ENCODE peak calls at places on chromosomes 16 and 17, in ten cellular contexts. One of them, this sample, is unnamed.

GRCh38 chr16:3950343-3951193 is 70.1 kb upstream of the CREBBP start:
- DNase-seq in RKO: no peak
- DNase-seq in lower leg skin: peak; percentile 69
- DNase-seq in fibroblast of mammary gland: peak; percentile 98
- DNase-seq in iris pigment epithelial cell: peak; percentile 99
- DNase-seq in HTR-8/SVneo: peak; percentile 91
- DNase-seq in stimulated activated CD8-positive, alpha-beta memory T cell treated with anti-CD3 and anti-CD28 coated beads, Interleukin-12 subunit alpha, Interleukin-12 subunit beta, amount 100 ng/mL, for 4 hours: no peak
- DNase-seq in stimulated activated naive CD4-positive, alpha-beta T cell: no peak
- DNase-seq in NCI-H1048: no peak
- DNase-seq in NCI-H748 treated with DMSO at 0.1 percent for 48 hours: no peak
- DNase-seq in this sample: peak; percentile 96

GRCh38 chr16:81889896-81890634 is 111.0 kb downstream of the PLCG2 start:
- DNase-seq in iris pigment epithelial cell: peak; percentile 65
- DNase-seq in lower leg skin: peak; percentile 54
- DNase-seq in HTR-8/SVneo: peak; percentile 76
- DNase-seq in stimulated activated naive CD4-positive, alpha-beta T cell: peak; percentile 7
- DNase-seq in fibroblast of mammary gland: peak; percentile 59
- DNase-seq in stimulated activated CD8-positive, alpha-beta memory T cell treated with anti-CD3 and anti-CD28 coated beads, Interleukin-12 subunit alpha, Interleukin-12 subunit beta, amount 100 ng/mL, for 4 hours: peak; percentile 8
- DNase-seq in NCI-H1048: no peak
- DNase-seq in RKO: peak; percentile 68
- DNase-seq in NCI-H748 treated with DMSO at 0.1 percent for 48 hours: peak; percentile 30
- DNase-seq in this sample: no peak

GRCh38 chr17:32917081-32917480 is 10.9 kb upstream of the TMEM98 start:
- DNase-seq in NCI-H748 treated with DMSO at 0.1 percent for 48 hours: no peak
- DNase-seq in iris pigment epithelial cell: no peak
- DNase-seq in stimulated activated naive CD4-positive, alpha-beta T cell: no peak
- DNase-seq in stimulated activated CD8-positive, alpha-beta memory T cell treated with anti-CD3 and anti-CD28 coated beads, Interleukin-12 subunit alpha, Interleukin-12 subunit beta, amount 100 ng/mL, for 4 hours: no peak
- DNase-seq in NCI-H1048: no peak
- DNase-seq in fibroblast of mammary gland: peak; percentile 9
- DNase-seq in HTR-8/SVneo: no peak
- DNase-seq in RKO: no peak
- DNase-seq in lower leg skin: no peak
- DNase-seq in this sample: no peak

GRCh38 chr17:57987582-57988300 is at the start of gene VEZF1:
- DNase-seq in fibroblast of mammary gland: peak; percentile 44
- DNase-seq in NCI-H1048: peak; percentile 38
- DNase-seq in iris pigment epithelial cell: peak; percentile 69
- DNase-seq in RKO: peak; percentile 71
- DNase-seq in stimulated activated CD8-positive, alpha-beta memory T cell treated with anti-CD3 and anti-CD28 coated beads, Interleukin-12 subunit alpha, Interleukin-12 subunit beta, amount 100 ng/mL, for 4 hours: peak; percentile 71
- DNase-seq in stimulated activated naive CD4-positive, alpha-beta T cell: peak; percentile 52
- DNase-seq in lower leg skin: peak; percentile 47
- DNase-seq in HTR-8/SVneo: peak; percentile 70
- DNase-seq in NCI-H748 treated with DMSO at 0.1 percent for 48 hours: no peak
- DNase-seq in this sample: peak; percentile 88

GRCh38 chr17:48441862-48442261 is 11.8 kb upstream of the SKAP1 start:
- DNase-seq in NCI-H1048: no peak
- DNase-seq in stimulated activated naive CD4-positive, alpha-beta T cell: no peak
- DNase-seq in HTR-8/SVneo: no peak
- DNase-seq in RKO: no peak
- DNase-seq in stimulated activated CD8-positive, alpha-beta memory T cell treated with anti-CD3 and anti-CD28 coated beads, Interleukin-12 subunit alpha, Interleukin-12 subunit beta, amount 100 ng/mL, for 4 hours: no peak
- DNase-seq in lower leg skin: no peak
- DNase-seq in iris pigment epithelial cell: no peak
- DNase-seq in NCI-H748 treated with DMSO at 0.1 percent for 48 hours: no peak
- DNase-seq in fibroblast of mammary gland: no peak
- DNase-seq in this sample: no peak

GRCh38 chr16:86671486-86672214 is 93.3 kb downstream of the FOXL1 start:
- DNase-seq in fibroblast of mammary gland: no peak
- DNase-seq in HTR-8/SVneo: no peak
- DNase-seq in NCI-H1048: no peak
- DNase-seq in NCI-H748 treated with DMSO at 0.1 percent for 48 hours: no peak
- DNase-seq in stimulated activated naive CD4-positive, alpha-beta T cell: no peak
- DNase-seq in iris pigment epithelial cell: no peak
- DNase-seq in stimulated activated CD8-positive, alpha-beta memory T cell treated with anti-CD3 and anti-CD28 coated beads, Interleukin-12 subunit alpha, Interleukin-12 subunit beta, amount 100 ng/mL, for 4 hours: no peak
- DNase-seq in RKO: no peak
- DNase-seq in lower leg skin: no peak
- DNase-seq in this sample: no peak

GRCh38 chr16:88141580-88141979 is 190.3 kb downstream of the BANP start:
- DNase-seq in iris pigment epithelial cell: no peak
- DNase-seq in stimulated activated naive CD4-positive, alpha-beta T cell: no peak
- DNase-seq in lower leg skin: no peak
- DNase-seq in HTR-8/SVneo: no peak
- DNase-seq in NCI-H1048: no peak
- DNase-seq in fibroblast of mammary gland: no peak
- DNase-seq in RKO: no peak
- DNase-seq in NCI-H748 treated with DMSO at 0.1 percent for 48 hours: no peak
- DNase-seq in stimulated activated CD8-positive, alpha-beta memory T cell treated with anti-CD3 and anti-CD28 coated beads, Interleukin-12 subunit alpha, Interleukin-12 subunit beta, amount 100 ng/mL, for 4 hours: no peak
- DNase-seq in this sample: no peak

GRCh38 chr16:2584742-2585650 is 47.2 kb downstream of the PDPK1 start:
- DNase-seq in NCI-H1048: no peak
- DNase-seq in stimulated activated CD8-positive, alpha-beta memory T cell treated with anti-CD3 and anti-CD28 coated beads, Interleukin-12 subunit alpha, Interleukin-12 subunit beta, amount 100 ng/mL, for 4 hours: no peak
- DNase-seq in NCI-H748 treated with DMSO at 0.1 percent for 48 hours: no peak
- DNase-seq in stimulated activated naive CD4-positive, alpha-beta T cell: no peak
- DNase-seq in lower leg skin: no peak
- DNase-seq in HTR-8/SVneo: no peak
- DNase-seq in fibroblast of mammary gland: peak; percentile 36
- DNase-seq in iris pigment epithelial cell: peak; percentile 34
- DNase-seq in RKO: no peak
- DNase-seq in this sample: peak; percentile 60

GRCh38 chr16:88773812-88774291 is 11.2 kb downstream of the PIEZO1 start:
- DNase-seq in stimulated activated CD8-positive, alpha-beta memory T cell treated with anti-CD3 and anti-CD28 coated beads, Interleukin-12 subunit alpha, Interleukin-12 subunit beta, amount 100 ng/mL, for 4 hours: no peak
- DNase-seq in iris pigment epithelial cell: peak; percentile 33
- DNase-seq in lower leg skin: no peak
- DNase-seq in RKO: peak; percentile 49
- DNase-seq in stimulated activated naive CD4-positive, alpha-beta T cell: no peak
- DNase-seq in NCI-H1048: no peak
- DNase-seq in fibroblast of mammary gland: peak; percentile 79
- DNase-seq in HTR-8/SVneo: no peak
- DNase-seq in NCI-H748 treated with DMSO at 0.1 percent for 48 hours: no peak
- DNase-seq in this sample: no peak

GRCh38 chr17:51164911-51165679 is 1.1 kb upstream of the NME2 start:
- DNase-seq in iris pigment epithelial cell: no peak
- DNase-seq in stimulated activated naive CD4-positive, alpha-beta T cell: no peak
- DNase-seq in stimulated activated CD8-positive, alpha-beta memory T cell treated with anti-CD3 and anti-CD28 coated beads, Interleukin-12 subunit alpha, Interleukin-12 subunit beta, amount 100 ng/mL, for 4 hours: no peak
- DNase-seq in NCI-H1048: no peak
- DNase-seq in HTR-8/SVneo: no peak
- DNase-seq in lower leg skin: no peak
- DNase-seq in RKO: no peak
- DNase-seq in NCI-H748 treated with DMSO at 0.1 percent for 48 hours: peak; percentile 15
- DNase-seq in fibroblast of mammary gland: no peak
- DNase-seq in this sample: no peak

GRCh38 chr17:7834554-7834890 is 505 bp downstream of the KDM6B start:
- DNase-seq in NCI-H748 treated with DMSO at 0.1 percent for 48 hours: peak; percentile 50
- DNase-seq in NCI-H1048: no peak
- DNase-seq in iris pigment epithelial cell: peak; percentile 31
- DNase-seq in HTR-8/SVneo: no peak
- DNase-seq in lower leg skin: no peak
- DNase-seq in stimulated activated naive CD4-positive, alpha-beta T cell: no peak
- DNase-seq in RKO: peak; percentile 86
- DNase-seq in fibroblast of mammary gland: no peak
- DNase-seq in stimulated activated CD8-positive, alpha-beta memory T cell treated with anti-CD3 and anti-CD28 coated beads, Interleukin-12 subunit alpha, Interleukin-12 subunit beta, amount 100 ng/mL, for 4 hours: no peak
- DNase-seq in this sample: peak; percentile 91

GRCh38 chr17:76706817-76707216 is 3.9 kb downstream of the MXRA7 start:
- DNase-seq in stimulated activated CD8-positive, alpha-beta memory T cell treated with anti-CD3 and anti-CD28 coated beads, Interleukin-12 subunit alpha, Interleukin-12 subunit beta, amount 100 ng/mL, for 4 hours: no peak
- DNase-seq in lower leg skin: no peak
- DNase-seq in stimulated activated naive CD4-positive, alpha-beta T cell: no peak
- DNase-seq in iris pigment epithelial cell: no peak
- DNase-seq in NCI-H1048: no peak
- DNase-seq in RKO: no peak
- DNase-seq in HTR-8/SVneo: no peak
- DNase-seq in fibroblast of mammary gland: no peak
- DNase-seq in NCI-H748 treated with DMSO at 0.1 percent for 48 hours: no peak
- DNase-seq in this sample: no peak

GRCh38 chr17:16314189-16314588 is 39.1 kb downstream of the CENPV start:
- DNase-seq in HTR-8/SVneo: no peak
- DNase-seq in iris pigment epithelial cell: peak; percentile 48
- DNase-seq in stimulated activated naive CD4-positive, alpha-beta T cell: no peak
- DNase-seq in fibroblast of mammary gland: no peak
- DNase-seq in lower leg skin: no peak
- DNase-seq in NCI-H748 treated with DMSO at 0.1 percent for 48 hours: no peak
- DNase-seq in NCI-H1048: no peak
- DNase-seq in stimulated activated CD8-positive, alpha-beta memory T cell treated with anti-CD3 and anti-CD28 coated beads, Interleukin-12 subunit alpha, Interleukin-12 subunit beta, amount 100 ng/mL, for 4 hours: no peak
- DNase-seq in RKO: no peak
- DNase-seq in this sample: no peak

GRCh38 chr17:72351884-72352346 is 231.1 kb downstream of the SOX9 start:
- DNase-seq in stimulated activated CD8-positive, alpha-beta memory T cell treated with anti-CD3 and anti-CD28 coated beads, Interleukin-12 subunit alpha, Interleukin-12 subunit beta, amount 100 ng/mL, for 4 hours: no peak
- DNase-seq in NCI-H748 treated with DMSO at 0.1 percent for 48 hours: no peak
- DNase-seq in iris pigment epithelial cell: no peak
- DNase-seq in RKO: no peak
- DNase-seq in fibroblast of mammary gland: no peak
- DNase-seq in HTR-8/SVneo: no peak
- DNase-seq in NCI-H1048: no peak
- DNase-seq in stimulated activated naive CD4-positive, alpha-beta T cell: no peak
- DNase-seq in lower leg skin: no peak
- DNase-seq in this sample: no peak

GRCh38 chr17:32123782-32124181 is 18.5 kb upstream of the RHOT1 start:
- DNase-seq in stimulated activated naive CD4-positive, alpha-beta T cell: no peak
- DNase-seq in NCI-H1048: no peak
- DNase-seq in HTR-8/SVneo: no peak
- DNase-seq in iris pigment epithelial cell: peak; percentile 16
- DNase-seq in lower leg skin: no peak
- DNase-seq in RKO: no peak
- DNase-seq in fibroblast of mammary gland: peak; percentile 64
- DNase-seq in NCI-H748 treated with DMSO at 0.1 percent for 48 hours: no peak
- DNase-seq in stimulated activated CD8-positive, alpha-beta memory T cell treated with anti-CD3 and anti-CD28 coated beads, Interleukin-12 subunit alpha, Interleukin-12 subunit beta, amount 100 ng/mL, for 4 hours: no peak
- DNase-seq in this sample: no peak

GRCh38 chr16:85569615-85570212 is 43.4 kb upstream of the GSE1 start:
- DNase-seq in lower leg skin: no peak
- DNase-seq in RKO: no peak
- DNase-seq in HTR-8/SVneo: no peak
- DNase-seq in fibroblast of mammary gland: peak; percentile 62
- DNase-seq in stimulated activated CD8-positive, alpha-beta memory T cell treated with anti-CD3 and anti-CD28 coated beads, Interleukin-12 subunit alpha, Interleukin-12 subunit beta, amount 100 ng/mL, for 4 hours: peak; percentile 47
- DNase-seq in iris pigment epithelial cell: peak; percentile 85
- DNase-seq in NCI-H1048: no peak
- DNase-seq in stimulated activated naive CD4-positive, alpha-beta T cell: no peak
- DNase-seq in NCI-H748 treated with DMSO at 0.1 percent for 48 hours: peak; percentile 10
- DNase-seq in this sample: no peak

GRCh38 chr17:73311428-73311780 is 397 bp downstream of the CDC42EP4 start:
- DNase-seq in lower leg skin: no peak
- DNase-seq in RKO: no peak
- DNase-seq in iris pigment epithelial cell: no peak
- DNase-seq in NCI-H748 treated with DMSO at 0.1 percent for 48 hours: no peak
- DNase-seq in NCI-H1048: no peak
- DNase-seq in stimulated activated CD8-positive, alpha-beta memory T cell treated with anti-CD3 and anti-CD28 coated beads, Interleukin-12 subunit alpha, Interleukin-12 subunit beta, amount 100 ng/mL, for 4 hours: no peak
- DNase-seq in stimulated activated naive CD4-positive, alpha-beta T cell: no peak
- DNase-seq in fibroblast of mammary gland: no peak
- DNase-seq in HTR-8/SVneo: no peak
- DNase-seq in this sample: peak; percentile 81

GRCh38 chr17:77439382-77440013 is 298.7 kb downstream of the SEC14L1 start:
- DNase-seq in lower leg skin: no peak
- DNase-seq in stimulated activated naive CD4-positive, alpha-beta T cell: no peak
- DNase-seq in HTR-8/SVneo: no peak
- DNase-seq in NCI-H1048: no peak
- DNase-seq in stimulated activated CD8-positive, alpha-beta memory T cell treated with anti-CD3 and anti-CD28 coated beads, Interleukin-12 subunit alpha, Interleukin-12 subunit beta, amount 100 ng/mL, for 4 hours: no peak
- DNase-seq in NCI-H748 treated with DMSO at 0.1 percent for 48 hours: no peak
- DNase-seq in fibroblast of mammary gland: no peak
- DNase-seq in iris pigment epithelial cell: no peak
- DNase-seq in RKO: no peak
- DNase-seq in this sample: no peak

GRCh38 chr17:40362696-40363479 is 1.6 kb downstream of the GJD3 start:
- DNase-seq in stimulated activated naive CD4-positive, alpha-beta T cell: peak; percentile 53
- DNase-seq in iris pigment epithelial cell: peak; percentile 81
- DNase-seq in fibroblast of mammary gland: peak; percentile 63
- DNase-seq in RKO: peak; percentile 85
- DNase-seq in lower leg skin: no peak
- DNase-seq in NCI-H748 treated with DMSO at 0.1 percent for 48 hours: no peak
- DNase-seq in NCI-H1048: no peak
- DNase-seq in stimulated activated CD8-positive, alpha-beta memory T cell treated with anti-CD3 and anti-CD28 coated beads, Interleukin-12 subunit alpha, Interleukin-12 subunit beta, amount 100 ng/mL, for 4 hours: peak; percentile 58
- DNase-seq in HTR-8/SVneo: peak; percentile 93
- DNase-seq in this sample: no peak

GRCh38 chr17:57636985-57637667 is 108.0 kb downstream of the CCDC182 start:
- DNase-seq in stimulated activated CD8-positive, alpha-beta memory T cell treated with anti-CD3 and anti-CD28 coated beads, Interleukin-12 subunit alpha, Interleukin-12 subunit beta, amount 100 ng/mL, for 4 hours: no peak
- DNase-seq in NCI-H1048: no peak
- DNase-seq in lower leg skin: no peak
- DNase-seq in RKO: no peak
- DNase-seq in NCI-H748 treated with DMSO at 0.1 percent for 48 hours: no peak
- DNase-seq in stimulated activated naive CD4-positive, alpha-beta T cell: no peak
- DNase-seq in fibroblast of mammary gland: no peak
- DNase-seq in HTR-8/SVneo: no peak
- DNase-seq in iris pigment epithelial cell: peak; percentile 41
- DNase-seq in this sample: no peak

GRCh38 chr16:13781579-13782338 is 138.2 kb upstream of the ERCC4 start:
- DNase-seq in iris pigment epithelial cell: no peak
- DNase-seq in NCI-H1048: no peak
- DNase-seq in lower leg skin: no peak
- DNase-seq in HTR-8/SVneo: no peak
- DNase-seq in stimulated activated CD8-positive, alpha-beta memory T cell treated with anti-CD3 and anti-CD28 coated beads, Interleukin-12 subunit alpha, Interleukin-12 subunit beta, amount 100 ng/mL, for 4 hours: no peak
- DNase-seq in fibroblast of mammary gland: no peak
- DNase-seq in RKO: no peak
- DNase-seq in stimulated activated naive CD4-positive, alpha-beta T cell: no peak
- DNase-seq in NCI-H748 treated with DMSO at 0.1 percent for 48 hours: no peak
- DNase-seq in this sample: no peak

This sample was measured in coronary artery.